ENCODE peak calls at places on chromosomes 3 and 15, in seven cellular contexts. E is lower lobe of right lung, L is heart left ventricle, Z is HFFc6, U is cardiac fibroblast, M is GM12865, F is esophagus muscularis mucosa. K is an unnamed sample.

GRCh38 chr3:195106418-195106906 is 164.5 kb downstream of the XXYLT1 start:
- DNase-seq in E (peak), L (peak), Z (peak), U (peak), M (peak), F (peak), K (peak)

GRCh38 chr3:127161236-127161635 is 31.7 kb upstream of the PRR23E start:
- DNase-seq in E (no peak), L (no peak), Z (no peak), U (no peak), M (no peak), F (no peak), K (no peak)

GRCh38 chr3:159733194-159733860 is 255.3 kb upstream of the IL12A start:
- DNase-seq in E (no peak), L (no peak), Z (peak), U (peak), M (no peak), F (no peak), K (no peak)

GRCh38 chr15:96329403-96329981 is 1.0 kb upstream of the NR2F2 start:
- DNase-seq in E (no peak), L (no peak), Z (no peak), U (peak), M (no peak), F (no peak), K (no peak)

GRCh38 chr3:32316319-32316718 is 75.3 kb upstream of the CMTM7 start:
- DNase-seq in E (no peak), L (no peak), Z (no peak), U (no peak), M (no peak), F (no peak), K (no peak)

GRCh38 chr3:140176526-140176925 is 241.5 kb downstream of the CLSTN2 start:
- DNase-seq in E (no peak), L (no peak), Z (no peak), U (peak), M (no peak), F (no peak), K (no peak)

GRCh38 chr15:67945951-67946700 is 106.3 kb upstream of the RNU6-1 start:
- DNase-seq in E (no peak), L (no peak), Z (peak), U (no peak), M (peak), F (peak), K (peak)

GRCh38 chr15:48647963-48648362 is 2.5 kb upstream of the FBN1 start:
- DNase-seq in E (no peak), L (no peak), Z (peak), U (peak), M (no peak), F (peak), K (no peak)

GRCh38 chr15:26087395-26087794 is 224.3 kb upstream of the ATP10A start:
- DNase-seq in E (no peak), L (no peak), Z (peak), U (peak), M (no peak), F (no peak), K (no peak)

GRCh38 chr3:117003501-117003900 is 293.9 kb downstream of the TUSC7 start:
- DNase-seq in E (no peak), L (no peak), Z (no peak), U (no peak), M (no peak), F (no peak), K (no peak)

DNA sequence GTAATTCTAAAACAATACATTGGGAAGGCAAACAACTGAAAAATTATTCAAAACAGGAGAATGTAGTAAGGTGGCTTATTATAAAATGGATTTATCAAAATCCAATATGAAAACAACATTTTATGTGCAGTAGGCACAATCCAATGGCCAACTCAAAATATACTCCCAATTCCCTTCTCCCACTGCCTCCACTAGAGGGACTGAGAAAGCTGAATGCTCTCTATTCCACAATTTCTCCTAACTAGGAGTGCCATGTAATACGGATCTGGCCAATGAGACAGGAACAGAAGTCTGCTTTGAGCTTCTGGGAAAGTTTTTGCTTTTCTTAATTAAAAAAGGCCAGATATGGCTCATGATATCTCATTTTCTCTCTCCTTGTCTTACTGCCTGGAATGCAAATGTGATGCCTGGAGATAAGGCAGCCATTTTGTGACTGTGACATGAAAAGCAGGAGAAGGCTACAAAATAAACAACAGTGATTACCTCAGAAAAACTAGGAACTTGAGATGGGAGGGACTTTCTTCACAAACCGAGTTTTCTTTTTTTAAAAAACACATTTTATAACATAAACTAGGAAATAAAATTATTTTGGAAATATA is 18.8 kb upstream of the VGLL4 start:
- DNase-seq in E (no peak), L (no peak), Z (peak), U (peak), M (no peak), F (no peak), K (no peak)
- TF ChIP-seq CTCF in E (no peak), L (peak), Z (peak), U (peak), M (no peak), F (no peak), K (peak)

GRCh38 chr15:41860049-41860828 is 21.6 kb downstream of the PLA2G4B start:
- DNase-seq in E (no peak), L (no peak), Z (no peak), U (peak), M (peak), F (no peak), K (no peak)
- TF ChIP-seq CTCF in E (no peak), L (peak), Z (peak), U (no peak), M (no peak), F (no peak), K (no peak)

DNA sequence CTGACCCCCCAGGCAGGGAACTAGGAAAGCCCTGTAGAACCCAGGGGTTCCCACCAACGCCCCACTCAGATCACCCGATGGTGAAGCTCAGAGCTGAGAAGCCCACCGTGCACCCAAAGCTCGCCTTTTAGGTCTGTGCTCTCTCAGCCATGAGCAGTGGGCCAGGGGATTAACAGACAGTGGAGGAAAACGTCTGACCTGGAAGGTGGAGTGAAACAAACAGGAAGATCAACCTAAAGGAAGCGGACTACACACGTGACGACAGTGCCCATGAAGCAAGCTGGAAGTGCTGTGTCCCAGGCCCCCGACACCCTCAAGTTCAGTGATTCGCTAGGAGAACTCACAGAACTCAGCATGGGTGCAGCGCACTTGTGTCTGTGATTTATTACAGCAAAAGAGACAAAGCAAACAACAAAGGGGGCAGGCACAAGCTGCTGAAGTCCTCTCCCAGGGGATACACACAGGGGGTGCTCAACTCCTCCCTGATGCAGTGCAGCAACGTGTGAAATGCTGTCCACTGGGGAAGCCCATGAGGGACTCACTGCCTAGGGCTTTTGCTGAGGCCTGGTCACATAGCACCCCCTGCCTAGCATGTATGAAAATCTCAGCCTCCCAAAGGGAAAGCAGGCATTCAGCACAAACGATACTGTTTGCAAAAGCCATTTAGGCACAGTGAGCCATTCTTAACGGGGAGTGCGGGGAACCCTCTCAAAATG is 43.5 kb downstream of the CFAP92 start:
- DNase-seq in E (no peak), L (no peak), Z (peak), U (peak), M (peak), F (no peak), K (peak)
- TF ChIP-seq CTCF in E (no peak), L (peak), Z (peak), U (peak), M (no peak), F (no peak), K (peak)

GRCh38 chr3:58082047-58082446 is 73.8 kb downstream of the FLNB start:
- DNase-seq in E (no peak), L (no peak), Z (no peak), U (peak), M (no peak), F (no peak), K (no peak)

GRCh38 chr3:58085616-58086015 is 77.4 kb downstream of the FLNB start:
- DNase-seq in E (no peak), L (no peak), Z (no peak), U (no peak), M (peak), F (no peak), K (no peak)

GRCh38 chr3:58084788-58085543 is 76.7 kb downstream of the FLNB start:
- DNase-seq in E (no peak), L (no peak), Z (no peak), U (no peak), M (peak), F (no peak), K (no peak)

GRCh38 chr3:58088501-58088900 is 80.3 kb downstream of the FLNB start:
- DNase-seq in E (no peak), L (no peak), Z (no peak), U (no peak), M (no peak), F (no peak), K (no peak)

DNA sequence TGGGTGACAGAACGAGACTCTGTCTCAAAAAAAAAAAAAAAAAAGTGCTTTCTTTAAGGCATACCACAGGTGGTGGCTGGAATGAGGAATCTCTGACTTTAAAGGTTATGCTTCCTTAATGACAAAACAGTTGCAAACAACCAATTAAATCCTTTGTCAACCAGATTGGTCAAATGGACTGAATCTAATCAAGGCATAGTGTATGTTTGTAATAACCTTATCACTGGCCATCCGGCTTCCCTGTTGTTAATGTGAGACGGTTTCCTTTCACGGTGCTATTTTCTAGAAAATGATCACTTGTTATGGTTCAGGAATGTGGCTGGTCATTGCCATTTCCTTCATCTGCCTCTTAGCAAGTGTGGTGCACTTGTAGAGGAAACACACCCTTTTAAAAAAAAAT is 75.9 kb downstream of the FLNB start:
- DNase-seq in E (no peak), L (no peak), Z (no peak), U (no peak), M (no peak), F (no peak), K (no peak)
- TF ChIP-seq CTCF in E (no peak), L (no peak), Z (no peak), U (no peak), M (no peak), F (no peak), K (no peak)

GRCh38 chr3:40780341-40780800 is 255.6 kb downstream of the ZNF621 start:
- DNase-seq in E (peak), L (peak), Z (no peak), U (peak), M (no peak), F (peak), K (no peak)

GRCh38 chr3:40779039-40779438 is 254.3 kb downstream of the ZNF621 start:
- DNase-seq in E (no peak), L (no peak), Z (no peak), U (no peak), M (no peak), F (peak), K (no peak)

GRCh38 chr3:40780801-40781406 is 256.1 kb downstream of the ZNF621 start:
- DNase-seq in E (no peak), L (peak), Z (no peak), U (peak), M (no peak), F (peak), K (no peak)

GRCh38 chr3:40782086-40782721 is 257.4 kb downstream of the ZNF621 start:
- DNase-seq in E (no peak), L (no peak), Z (no peak), U (peak), M (peak), F (peak), K (no peak)
- TF ChIP-seq CTCF in E (no peak), L (no peak), Z (no peak), U (peak), M (peak), F (no peak), K (no peak)

K was measured in osteocyte.